ENCODE peak calls at places on chromosome 13, in six cellular contexts. L is right lobe of liver, N is spleen, A is cardiac fibroblast, I is tibial artery, P is HCT116. S is an unnamed sample.
A peak's percentile ranks its signal among the peaks of the same experiment; 100 is the strongest.

GRCh38 chr13:101730420-101731000 is 278.0 kb downstream of the ITGBL1 start:
- DNase-seq in L (no peak), N (no peak), A (peak; percentile 43), I (no peak), P (no peak), S (no peak)

GRCh38 chr13:113930711-113931637 is 42.9 kb downstream of the C13orf46 start:
- DNase-seq in L (peak; percentile 49), N (peak; percentile 64), A (no peak), I (peak; percentile 65), P (no peak), S (no peak)

GRCh38 chr13:20924758-20925394 is 22.3 kb upstream of the XPO4 start:
- DNase-seq in L (peak; percentile 65), N (peak; percentile 75), A (peak; percentile 90), I (peak; percentile 79), P (peak; percentile 70), S (peak; percentile 91)

GRCh38 chr13:21538753-21539152 is 65.2 kb downstream of the MICU2 start:
- DNase-seq in L (no peak), N (no peak), A (no peak), I (no peak), P (no peak), S (no peak)

GRCh38 chr13:87057807-87058520 is 613.2 kb upstream of the SLITRK5 start:
- DNase-seq in L (no peak), N (no peak), A (no peak), I (no peak), P (no peak), S (peak; percentile 7)

GRCh38 chr13:21344662-21345176 is 114.4 kb downstream of the ZDHHC20 start:
- DNase-seq in L (no peak), N (no peak), A (no peak), I (no peak), P (no peak), S (no peak)

GRCh38 chr13:85520445-85520844 is 278.8 kb downstream of the SLITRK6 start:
- DNase-seq in L (no peak), N (no peak), A (no peak), I (no peak), P (no peak), S (peak; percentile 68)

GRCh38 chr13:69585656-69586055 is 522.0 kb upstream of the ATXN8OS start:
- DNase-seq in L (no peak), N (no peak), A (no peak), I (no peak), P (no peak), S (no peak)

GRCh38 chr13:20503088-20504083 is 22.3 kb downstream of the CRYL1 start:
- DNase-seq in L (peak; percentile 81), N (no peak), A (no peak), I (no peak), P (no peak), S (no peak)

GRCh38 chr13:97474581-97474980 is 40.6 kb downstream of the RAP2A start:
- DNase-seq in L (no peak), N (no peak), A (no peak), I (no peak), P (no peak), S (no peak)

GRCh38 chr13:84641491-84641890 is 759.2 kb upstream of the SLITRK1 start:
- DNase-seq in L (no peak), N (no peak), A (peak; percentile 40), I (no peak), P (no peak), S (peak; percentile 25)

GRCh38 chr13:76672422-76672821 is 213.8 kb downstream of the KCTD12 start:
- DNase-seq in L (no peak), N (no peak), A (peak; percentile 71), I (no peak), P (no peak), S (peak; percentile 70)

GRCh38 chr13:65613004-65613403 is 1617.1 kb downstream of the PCDH9 start:
- DNase-seq in L (no peak), N (no peak), A (no peak), I (no peak), P (peak; percentile 8), S (no peak)

GRCh38 chr13:112842343-112842856 is 126.6 kb upstream of the MCF2L start:
- DNase-seq in L (no peak), N (peak; percentile 31), A (peak; percentile 29), I (peak; percentile 80), P (no peak), S (peak; percentile 43)

GRCh38 chr13:112079696-112080095 is 12.7 kb downstream of the SOX1 start:
- DNase-seq in L (no peak), N (no peak), A (peak; percentile 24), I (peak; percentile 29), P (no peak), S (peak; percentile 5)

GRCh38 chr13:20495087-20496023 is 30.3 kb downstream of the CRYL1 start:
- DNase-seq in L (no peak), N (no peak), A (peak; percentile 83), I (no peak), P (peak; percentile 50), S (peak; percentile 84)

GRCh38 chr13:46593403-46593802 is 40.4 kb downstream of the LRCH1 start:
- DNase-seq in L (no peak), N (no peak), A (no peak), I (no peak), P (no peak), S (no peak)

GRCh38 chr13:30404207-30404606 is 18.1 kb upstream of the UBE2L5 start:
- DNase-seq in L (no peak), N (no peak), A (no peak), I (no peak), P (no peak), S (no peak)

GRCh38 chr13:77846173-77846572 is 72.5 kb downstream of the EDNRB start:
- DNase-seq in L (no peak), N (no peak), A (no peak), I (no peak), P (no peak), S (no peak)

GRCh38 chr13:90551253-90551652 is 796.2 kb upstream of the MIR17HG start:
- DNase-seq in L (no peak), N (no peak), A (no peak), I (no peak), P (no peak), S (no peak)

GRCh38 chr13:28012896-28013295 is 24.4 kb upstream of the URAD start:
- DNase-seq in L (no peak), N (no peak), A (no peak), I (no peak), P (no peak), S (no peak)

GRCh38 chr13:91406619-91407018 is 8.2 kb downstream of the GPC5 start:
- DNase-seq in L (no peak), N (no peak), A (peak; percentile 65), I (no peak), P (peak; percentile 45), S (peak; percentile 61)

GRCh38 chr13:25687622-25688225 is 315.9 kb downstream of the ATP8A2 start:
- DNase-seq in L (no peak), N (no peak), A (no peak), I (no peak), P (no peak), S (peak; percentile 1)

GRCh38 chr13:61110804-61111203 is 304.8 kb downstream of the PCDH20 start:
- DNase-seq in L (no peak), N (no peak), A (no peak), I (no peak), P (no peak), S (no peak)

GRCh38 chr13:22812793-22813192 is 368.0 kb upstream of the SGCG start:
- DNase-seq in L (no peak), N (no peak), A (no peak), I (no peak), P (no peak), S (peak; percentile 3)

GRCh38 chr13:35471466-35472307 is 4.8 kb downstream of the MAB21L1 start:
- DNase-seq in L (no peak), N (no peak), A (no peak), I (no peak), P (no peak), S (peak; percentile 14)

GRCh38 chr13:35472308-35473008 is 4.0 kb downstream of the MAB21L1 start:
- DNase-seq in L (no peak), N (no peak), A (no peak), I (no peak), P (no peak), S (no peak)

GRCh38 chr13:35469781-35470380 is 6.6 kb downstream of the MAB21L1 start:
- DNase-seq in L (no peak), N (no peak), A (no peak), I (no peak), P (no peak), S (no peak)

GRCh38 chr13:35468195-35468594 is 8.3 kb downstream of the MAB21L1 start:
- DNase-seq in L (no peak), N (no peak), A (peak; percentile 28), I (no peak), P (no peak), S (peak; percentile 6)

DNA sequence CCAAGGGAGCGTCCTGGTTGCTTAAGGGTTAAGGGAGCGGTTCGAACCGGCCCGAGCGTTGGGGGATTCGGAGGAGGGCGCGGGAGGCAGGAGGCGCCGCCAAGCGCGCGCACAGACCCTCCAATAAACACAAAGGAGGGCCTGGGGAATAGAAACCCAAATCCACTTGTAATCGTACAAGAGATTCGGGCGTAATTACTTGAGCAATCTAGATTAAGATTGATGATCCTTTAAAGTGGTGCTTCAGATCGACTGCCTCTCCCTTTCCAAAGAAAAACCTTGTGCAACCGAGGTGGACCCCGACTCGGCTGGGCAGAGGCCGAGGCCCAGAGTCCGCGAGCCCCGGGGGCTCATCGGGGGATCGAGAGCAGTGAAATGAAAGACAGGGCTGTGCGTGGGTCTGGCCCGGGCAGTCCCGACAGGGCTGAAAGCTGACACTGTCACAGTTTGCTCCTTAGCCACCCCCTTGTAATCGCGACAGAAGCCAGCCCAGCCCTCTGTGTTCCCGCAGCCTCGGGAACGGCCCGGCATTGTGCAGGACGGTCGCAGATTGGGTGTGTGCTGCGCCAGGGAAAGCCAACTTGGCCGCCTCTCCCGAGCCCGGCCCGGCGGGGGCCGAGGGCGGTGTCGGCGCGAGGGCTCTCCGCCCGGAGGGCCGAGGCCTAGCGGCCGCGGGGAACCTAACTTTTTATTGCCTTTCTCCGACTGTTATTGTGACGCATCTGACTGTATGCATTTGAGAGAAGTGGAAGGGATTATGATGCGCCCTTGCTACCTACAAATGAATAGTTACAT is 5.6 kb downstream of the MAB21L1 start:
- DNase-seq in L (peak; percentile 41), N (peak; percentile 70), A (peak; percentile 32), I (peak; percentile 73), P (no peak), S (peak; percentile 24)
- H3K4me3 ChIP-seq in L (peak overlapping the region; percentile 17), N (peak overlapping the region; percentile 21), A (peak overlapping the region; percentile 36), I (peak overlapping the region; percentile 84), P (no peak overlapping the region), S (peak overlapping the region; percentile 26)

DNA sequence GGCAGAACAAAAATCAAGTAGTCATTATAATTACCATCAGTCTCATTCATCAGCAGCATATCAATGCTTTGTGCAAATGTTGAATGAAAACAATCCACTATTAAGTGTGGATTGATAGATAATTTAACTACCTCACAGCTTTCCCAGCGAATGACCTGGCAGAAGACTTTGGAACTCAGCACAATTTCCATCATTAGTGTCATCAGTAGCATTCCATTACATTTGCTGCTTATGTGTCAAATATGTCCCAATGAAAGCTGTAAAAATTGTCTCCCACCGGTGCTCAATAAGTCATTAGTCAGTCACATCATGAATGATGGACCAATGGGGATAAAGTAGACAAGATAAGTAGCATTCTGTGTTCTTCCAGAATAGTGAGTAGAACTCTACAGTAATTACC is 1513.5 kb upstream of the PRR20A start:
- DNase-seq in L (no peak), N (no peak), A (no peak), I (no peak), P (no peak), S (no peak)
- TF ChIP-seq CTCF in L (no peak), N (no peak), A (no peak), I (no peak), P (no peak), S (no peak)

GRCh38 chr13:98976941-98977340 is 923 bp downstream of the DOCK9 start:
- DNase-seq in L (no peak), N (no peak), A (peak; percentile 45), I (no peak), P (no peak), S (peak; percentile 45)
- H3K4me3 ChIP-seq in L (no peak overlapping the region), N (no peak overlapping the region), A (peak overlapping the region; percentile 49), I (peak overlapping the region; percentile 40), P (no peak overlapping the region), S (peak overlapping the region; percentile 57)

GRCh38 chr13:68261105-68261504 is 1031.0 kb upstream of the PCDH9 start:
- DNase-seq in L (no peak), N (no peak), A (no peak), I (no peak), P (no peak), S (no peak)
- TF ChIP-seq CTCF in L (no peak), N (no peak), A (no peak), I (no peak), P (peak; percentile 44), S (no peak)

S was measured in fibroblast of pulmonary artery.